ENCODE peak calls at places on chromosome 11, in four cellular contexts. K is AG09319, J is AG09309, X is neural crest cell. P is an unnamed sample.
A peak's percentile ranks its signal among the peaks of the same experiment; 100 is the strongest.

GRCh38 chr11:104005234-104005855 is 31.1 kb upstream of the DDI1 start:
- DNase-seq in K (no peak), J (no peak), X (no peak), P (no peak)

GRCh38 chr11:86999859-87000753 is 37.6 kb upstream of the TMEM135 start:
- DNase-seq in X (no peak), J (no peak), K (peak; percentile 10), P (peak; percentile 13)

GRCh38 chr11:72232260-72233055 is 7.9 kb downstream of the INPPL1 start:
- DNase-seq in X (no peak), K (no peak), J (no peak), P (no peak)

GRCh38 chr11:61162092-61162935 is 1.1 kb upstream of the VPS37C start:
- DNase-seq in J (no peak), X (no peak), K (no peak), P (no peak)

GRCh38 chr11:117005758-117006157 is 92.5 kb downstream of the SIK3 start:
- DNase-seq in J (no peak), K (no peak), X (no peak), P (no peak)

GRCh38 chr11:128279861-128280260 is 307.5 kb downstream of the ETS1 start:
- DNase-seq in X (no peak), J (peak; percentile 87), K (no peak), P (no peak)

GRCh38 chr11:64863381-64864060 is 14.9 kb downstream of the EHD1 start:
- DNase-seq in X (no peak), K (no peak), J (no peak), P (no peak)

GRCh38 chr11:28176231-28176853 is 68.2 kb downstream of the METTL15 start:
- DNase-seq in J (no peak), X (no peak), K (no peak), P (no peak)

GRCh38 chr11:120403966-120404365 is 67.8 kb downstream of the ARHGEF12 start:
- DNase-seq in X (no peak), J (no peak), K (no peak), P (no peak)

P was measured in BE2C.